ENCODE peak calls at places on chromosomes 4 and X, in eight cellular contexts. L is iris pigment epithelial cell, R is psoas muscle, G is osteoblast, X is Karpas-422, C is NCI-H1694 treated with DMSO at 0.1 percent for 48 hours, V is brain pericyte, A is hepatocyte. S is an unnamed sample.

GRCh38 chrX:103586314-103586646 is 965 bp downstream of the TCEAL4 start:
- DNase-seq in C (no peak), V (no peak), L (peak), A (peak), G (no peak), R (no peak), X (no peak), S (no peak)

GRCh38 chr4:93710101-93710846 is 118.3 kb upstream of the ATOH1 start:
- DNase-seq in R (no peak), L (no peak), G (no peak), X (no peak), C (no peak), A (peak), V (no peak), S (no peak)

GRCh38 chrX:25523574-25523973 is 507.8 kb upstream of the ARX start:
- DNase-seq in C (peak), R (no peak), L (peak), X (peak), A (peak), V (no peak), G (no peak), S (no peak)

GRCh38 chr4:105153749-105154148 is 7.1 kb downstream of the TET2 start:
- DNase-seq in V (no peak), G (no peak), X (no peak), C (no peak), R (no peak), L (no peak), A (no peak), S (no peak)

GRCh38 chr4:145154573-145154972 is 25.8 kb downstream of the OTUD4 start:
- DNase-seq in L (peak), V (no peak), X (peak), C (no peak), R (no peak), A (peak), G (peak), S (no peak)

GRCh38 chrX:110241816-110242215 is 76.1 kb downstream of the AMMECR1 start:
- DNase-seq in G (no peak), C (no peak), A (no peak), L (peak), V (no peak), X (no peak), R (no peak), S (no peak)

GRCh38 chr4:12411072-12411471 is 982.4 kb upstream of the HS3ST1 start:
- DNase-seq in R (no peak), C (no peak), L (no peak), G (no peak), A (no peak), X (no peak), V (no peak), S (no peak)

GRCh38 chrX:155065035-155065734 is 5.8 kb downstream of the CMC4 start:
- DNase-seq in X (no peak), C (no peak), L (peak), R (no peak), V (no peak), A (no peak), G (no peak), S (no peak)

GRCh38 chrX:18389968-18390367 is 35.4 kb upstream of the CDKL5 start:
- DNase-seq in V (no peak), R (no peak), L (no peak), A (no peak), C (no peak), X (no peak), G (no peak), S (no peak)

GRCh38 chrX:102154218-102154860 is 1.4 kb downstream of the BEX5 start:
- DNase-seq in X (peak), V (no peak), C (peak), R (no peak), L (no peak), G (no peak), A (no peak), S (no peak)

GRCh38 chr4:80045831-80046230 is 27.2 kb downstream of the ANTXR2 start:
- DNase-seq in L (peak), C (no peak), X (no peak), V (no peak), A (no peak), G (peak), R (no peak), S (no peak)

GRCh38 chr4:55321707-55322264 is 24.3 kb upstream of the SRD5A3 start:
- DNase-seq in X (peak), G (no peak), A (peak), C (peak), V (peak), L (peak), R (peak), S (peak)

GRCh38 chr4:80215449-80216052 is 18.2 kb downstream of the PRDM8 start:
- DNase-seq in C (peak), V (no peak), G (peak), L (no peak), X (peak), R (no peak), A (peak), S (no peak)

GRCh38 chr4:116478343-116478742 is 607.0 kb downstream of the TRAM1L1 start:
- DNase-seq in V (no peak), X (no peak), R (no peak), A (no peak), C (no peak), G (no peak), L (no peak), S (no peak)

GRCh38 chr4:87975466-87975865 is at the start of gene SPP1:
- DNase-seq in X (peak), C (peak), V (no peak), L (peak), G (no peak), A (peak), R (no peak), S (no peak)